ENCODE peak calls at places on chromosomes 11 and 22, in ten cellular contexts. One of them, this sample, is unnamed.

GRCh38 chr22:24325105-24325757 is 54.6 kb downstream of the SPECC1L start:
- DNase-seq in stomach: no peak
- DNase-seq in epithelial cell of esophagus: peak
- DNase-seq in left ventricle myocardium inferior: no peak
- DNase-seq in cardiac fibroblast: peak
- DNase-seq in astrocyte: peak
- DNase-seq in heart right ventricle: peak
- DNase-seq in IMR-90: peak
- DNase-seq in fibroblast of pulmonary artery: peak
- DNase-seq in Caco-2: no peak
- DNase-seq in this sample: peak

GRCh38 chr11:123429336-123429735 is 733 bp upstream of the GRAMD1B start:
- DNase-seq in left ventricle myocardium inferior: no peak
- DNase-seq in fibroblast of pulmonary artery: no peak
- DNase-seq in epithelial cell of esophagus: peak
- DNase-seq in heart right ventricle: no peak
- DNase-seq in Caco-2: no peak
- DNase-seq in stomach: no peak
- DNase-seq in cardiac fibroblast: no peak
- DNase-seq in IMR-90: peak
- DNase-seq in astrocyte: peak
- DNase-seq in this sample: peak

GRCh38 chr22:49903322-49904039 is 14.8 kb downstream of the ALG12 start:
- DNase-seq in fibroblast of pulmonary artery: no peak
- DNase-seq in epithelial cell of esophagus: no peak
- DNase-seq in cardiac fibroblast: no peak
- DNase-seq in left ventricle myocardium inferior: no peak
- DNase-seq in IMR-90: no peak
- DNase-seq in heart right ventricle: peak
- DNase-seq in stomach: no peak
- DNase-seq in Caco-2: no peak
- DNase-seq in astrocyte: no peak
- DNase-seq in this sample: no peak

GRCh38 chr11:18229501-18229900 is 7.1 kb downstream of the SAA4 start:
- DNase-seq in stomach: no peak
- DNase-seq in heart right ventricle: no peak
- DNase-seq in astrocyte: no peak
- DNase-seq in left ventricle myocardium inferior: no peak
- DNase-seq in IMR-90: no peak
- DNase-seq in cardiac fibroblast: no peak
- DNase-seq in fibroblast of pulmonary artery: no peak
- DNase-seq in epithelial cell of esophagus: no peak
- DNase-seq in Caco-2: no peak
- DNase-seq in this sample: no peak

GRCh38 chr11:108960498-108960897 is 295.6 kb downstream of the DDX10 start:
- DNase-seq in left ventricle myocardium inferior: no peak
- DNase-seq in stomach: no peak
- DNase-seq in cardiac fibroblast: no peak
- DNase-seq in fibroblast of pulmonary artery: no peak
- DNase-seq in heart right ventricle: no peak
- DNase-seq in IMR-90: no peak
- DNase-seq in Caco-2: no peak
- DNase-seq in epithelial cell of esophagus: peak
- DNase-seq in astrocyte: no peak
- DNase-seq in this sample: no peak

GRCh38 chr11:79249341-79249993 is 191.4 kb downstream of the TENM4 start:
- DNase-seq in left ventricle myocardium inferior: no peak
- DNase-seq in Caco-2: no peak
- DNase-seq in heart right ventricle: no peak
- DNase-seq in IMR-90: peak
- DNase-seq in cardiac fibroblast: no peak
- DNase-seq in stomach: no peak
- DNase-seq in fibroblast of pulmonary artery: peak
- DNase-seq in epithelial cell of esophagus: peak
- DNase-seq in astrocyte: peak
- DNase-seq in this sample: no peak

GRCh38 chr11:66844496-66845142 is 1.4 kb downstream of the RCE1 start:
- DNase-seq in epithelial cell of esophagus: no peak
- DNase-seq in astrocyte: no peak
- DNase-seq in stomach: peak
- DNase-seq in heart right ventricle: no peak
- DNase-seq in left ventricle myocardium inferior: no peak
- DNase-seq in cardiac fibroblast: no peak
- DNase-seq in IMR-90: no peak
- DNase-seq in Caco-2: peak
- DNase-seq in fibroblast of pulmonary artery: no peak
- DNase-seq in this sample: no peak

GRCh38 chr11:95994340-95994728 is 70.4 kb upstream of the MTMR2 start:
- DNase-seq in cardiac fibroblast: no peak
- DNase-seq in epithelial cell of esophagus: no peak
- DNase-seq in stomach: no peak
- DNase-seq in astrocyte: no peak
- DNase-seq in heart right ventricle: no peak
- DNase-seq in fibroblast of pulmonary artery: no peak
- DNase-seq in left ventricle myocardium inferior: no peak
- DNase-seq in Caco-2: no peak
- DNase-seq in IMR-90: no peak
- DNase-seq in this sample: no peak

GRCh38 chr11:82907376-82907775 is 5.8 kb downstream of the DDIAS start:
- DNase-seq in Caco-2: no peak
- DNase-seq in stomach: no peak
- DNase-seq in astrocyte: no peak
- DNase-seq in heart right ventricle: no peak
- DNase-seq in left ventricle myocardium inferior: no peak
- DNase-seq in fibroblast of pulmonary artery: no peak
- DNase-seq in epithelial cell of esophagus: no peak
- DNase-seq in IMR-90: no peak
- DNase-seq in cardiac fibroblast: no peak
- DNase-seq in this sample: no peak

GRCh38 chr11:34680918-34681554 is 60.1 kb downstream of the EHF start:
- DNase-seq in Caco-2: no peak
- DNase-seq in stomach: no peak
- DNase-seq in fibroblast of pulmonary artery: peak
- DNase-seq in epithelial cell of esophagus: peak
- DNase-seq in IMR-90: peak
- DNase-seq in astrocyte: peak
- DNase-seq in left ventricle myocardium inferior: no peak
- DNase-seq in cardiac fibroblast: peak
- DNase-seq in heart right ventricle: no peak
- DNase-seq in this sample: peak

GRCh38 chr11:126596474-126596873 is 241.0 kb downstream of the ST3GAL4 start:
- DNase-seq in epithelial cell of esophagus: no peak
- DNase-seq in IMR-90: no peak
- DNase-seq in Caco-2: no peak
- DNase-seq in stomach: no peak
- DNase-seq in fibroblast of pulmonary artery: no peak
- DNase-seq in cardiac fibroblast: no peak
- DNase-seq in left ventricle myocardium inferior: no peak
- DNase-seq in astrocyte: no peak
- DNase-seq in heart right ventricle: no peak
- DNase-seq in this sample: no peak

GRCh38 chr11:2943711-2944118 is 14.5 kb upstream of the PHLDA2 start:
- DNase-seq in stomach: peak
- DNase-seq in heart right ventricle: no peak
- DNase-seq in cardiac fibroblast: no peak
- DNase-seq in IMR-90: no peak
- DNase-seq in left ventricle myocardium inferior: no peak
- DNase-seq in fibroblast of pulmonary artery: no peak
- DNase-seq in astrocyte: no peak
- DNase-seq in Caco-2: no peak
- DNase-seq in epithelial cell of esophagus: peak
- DNase-seq in this sample: no peak

DNA sequence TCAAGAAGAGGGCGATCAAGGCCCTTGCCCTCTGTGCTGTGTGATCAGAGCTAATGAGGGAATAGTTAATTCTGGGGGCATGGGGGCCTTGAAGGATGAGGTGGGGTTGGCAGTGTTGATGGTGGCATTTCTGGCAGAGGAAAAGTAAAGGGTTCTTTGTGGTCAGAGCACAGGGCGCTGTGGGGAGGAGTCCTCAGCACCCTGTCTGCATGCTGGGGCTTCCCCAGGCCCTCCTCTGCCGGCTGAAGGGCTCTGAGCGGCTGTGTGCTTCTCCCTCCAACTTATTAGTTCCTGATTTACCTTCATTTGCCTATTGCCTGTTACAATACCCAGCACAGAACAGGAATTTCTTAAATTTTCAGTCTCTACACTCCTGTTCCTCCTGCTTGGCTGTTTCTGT is 122.8 kb downstream of the HIPK3 start:
- DNase-seq in IMR-90: no peak
- DNase-seq in fibroblast of pulmonary artery: no peak
- DNase-seq in stomach: no peak
- DNase-seq in heart right ventricle: no peak
- DNase-seq in astrocyte: no peak
- DNase-seq in Caco-2: no peak
- DNase-seq in epithelial cell of esophagus: no peak
- DNase-seq in left ventricle myocardium inferior: no peak
- DNase-seq in cardiac fibroblast: no peak
- DNase-seq in this sample: no peak
- H3K4me3 ChIP-seq in IMR-90: no peak
- H3K4me3 ChIP-seq in fibroblast of pulmonary artery: no peak
- H3K4me3 ChIP-seq in stomach: no peak
- H3K4me3 ChIP-seq in heart right ventricle: no peak
- H3K4me3 ChIP-seq in astrocyte: no peak
- H3K4me3 ChIP-seq in Caco-2: no peak
- H3K4me3 ChIP-seq in epithelial cell of esophagus: no peak
- H3K4me3 ChIP-seq in left ventricle myocardium inferior: no peak
- H3K4me3 ChIP-seq in cardiac fibroblast: no peak
- H3K4me3 ChIP-seq in this sample: no peak

GRCh38 chr22:16781764-16782329 is 43.4 kb downstream of the XKR3 start:
- DNase-seq in IMR-90: no peak
- DNase-seq in left ventricle myocardium inferior: no peak
- DNase-seq in heart right ventricle: no peak
- DNase-seq in fibroblast of pulmonary artery: no peak
- DNase-seq in Caco-2: no peak
- DNase-seq in stomach: no peak
- DNase-seq in cardiac fibroblast: no peak
- DNase-seq in epithelial cell of esophagus: no peak
- DNase-seq in astrocyte: no peak
- DNase-seq in this sample: no peak

GRCh38 chr22:16783453-16783852 is 41.8 kb downstream of the XKR3 start:
- DNase-seq in astrocyte: no peak
- DNase-seq in Caco-2: no peak
- DNase-seq in IMR-90: no peak
- DNase-seq in cardiac fibroblast: no peak
- DNase-seq in left ventricle myocardium inferior: no peak
- DNase-seq in fibroblast of pulmonary artery: no peak
- DNase-seq in heart right ventricle: no peak
- DNase-seq in epithelial cell of esophagus: no peak
- DNase-seq in stomach: no peak
- DNase-seq in this sample: no peak

GRCh38 chr22:16781074-16781763 is 44.0 kb downstream of the XKR3 start:
- DNase-seq in stomach: no peak
- DNase-seq in cardiac fibroblast: no peak
- DNase-seq in heart right ventricle: no peak
- DNase-seq in IMR-90: no peak
- DNase-seq in Caco-2: no peak
- DNase-seq in epithelial cell of esophagus: no peak
- DNase-seq in astrocyte: no peak
- DNase-seq in left ventricle myocardium inferior: no peak
- DNase-seq in fibroblast of pulmonary artery: no peak
- DNase-seq in this sample: no peak

GRCh38 chr22:16783930-16784354 is 41.3 kb downstream of the XKR3 start:
- DNase-seq in epithelial cell of esophagus: no peak
- DNase-seq in left ventricle myocardium inferior: no peak
- DNase-seq in IMR-90: no peak
- DNase-seq in heart right ventricle: no peak
- DNase-seq in fibroblast of pulmonary artery: no peak
- DNase-seq in Caco-2: no peak
- DNase-seq in astrocyte: no peak
- DNase-seq in stomach: no peak
- DNase-seq in cardiac fibroblast: no peak
- DNase-seq in this sample: no peak
- TF ChIP-seq CTCF in epithelial cell of esophagus: peak
- TF ChIP-seq CTCF in left ventricle myocardium inferior: peak
- TF ChIP-seq CTCF in IMR-90: no peak
- TF ChIP-seq CTCF in heart right ventricle: peak
- TF ChIP-seq CTCF in fibroblast of pulmonary artery: no peak
- TF ChIP-seq CTCF in Caco-2: peak
- TF ChIP-seq CTCF in astrocyte: no peak
- TF ChIP-seq CTCF in stomach: no peak
- TF ChIP-seq CTCF in cardiac fibroblast: peak
- TF ChIP-seq CTCF in this sample: no peak

DNA sequence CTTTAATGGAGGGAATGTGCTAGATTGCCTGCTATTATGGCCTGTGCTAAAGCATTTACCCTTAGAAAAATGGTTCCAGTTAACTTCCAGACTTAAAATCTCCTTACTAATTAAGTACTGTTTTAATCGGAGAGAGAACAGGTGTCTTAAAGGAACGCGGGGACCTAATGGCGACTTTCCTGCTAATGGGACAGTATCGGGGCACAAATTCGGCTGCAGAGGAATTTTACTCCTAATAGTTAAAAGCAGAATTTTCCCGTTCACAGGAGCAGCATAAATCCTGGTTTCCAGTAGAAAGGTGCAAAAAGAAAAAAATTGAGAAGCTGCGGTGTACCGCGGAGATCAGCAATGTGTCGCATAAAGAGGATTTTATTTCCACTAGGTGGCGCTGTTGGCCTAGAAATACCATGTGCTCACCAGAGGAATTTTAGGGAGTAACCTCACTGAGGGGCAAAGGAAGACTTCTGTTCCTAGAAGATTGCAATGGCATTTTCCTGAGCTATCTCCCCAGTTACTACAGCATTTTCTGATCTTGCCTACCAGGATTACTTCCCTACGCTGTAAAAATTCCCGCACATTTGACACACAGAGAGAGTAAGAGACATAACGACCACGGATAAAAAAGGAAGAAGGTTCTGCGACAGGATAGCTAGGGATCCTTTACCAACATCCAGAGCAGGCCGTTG is 44.5 kb downstream of the ZNF280B start:
- DNase-seq in cardiac fibroblast: peak
- DNase-seq in left ventricle myocardium inferior: no peak
- DNase-seq in epithelial cell of esophagus: peak
- DNase-seq in IMR-90: peak
- DNase-seq in astrocyte: peak
- DNase-seq in stomach: peak
- DNase-seq in Caco-2: peak
- DNase-seq in heart right ventricle: peak
- DNase-seq in fibroblast of pulmonary artery: peak
- DNase-seq in this sample: no peak
- H3K4me3 ChIP-seq in cardiac fibroblast: no peak
- H3K4me3 ChIP-seq in left ventricle myocardium inferior: no peak
- H3K4me3 ChIP-seq in epithelial cell of esophagus: no peak
- H3K4me3 ChIP-seq in IMR-90: no peak
- H3K4me3 ChIP-seq in astrocyte: no peak
- H3K4me3 ChIP-seq in stomach: no peak
- H3K4me3 ChIP-seq in Caco-2: no peak
- H3K4me3 ChIP-seq in heart right ventricle: no peak
- H3K4me3 ChIP-seq in fibroblast of pulmonary artery: no peak
- H3K4me3 ChIP-seq in this sample: no peak

DNA sequence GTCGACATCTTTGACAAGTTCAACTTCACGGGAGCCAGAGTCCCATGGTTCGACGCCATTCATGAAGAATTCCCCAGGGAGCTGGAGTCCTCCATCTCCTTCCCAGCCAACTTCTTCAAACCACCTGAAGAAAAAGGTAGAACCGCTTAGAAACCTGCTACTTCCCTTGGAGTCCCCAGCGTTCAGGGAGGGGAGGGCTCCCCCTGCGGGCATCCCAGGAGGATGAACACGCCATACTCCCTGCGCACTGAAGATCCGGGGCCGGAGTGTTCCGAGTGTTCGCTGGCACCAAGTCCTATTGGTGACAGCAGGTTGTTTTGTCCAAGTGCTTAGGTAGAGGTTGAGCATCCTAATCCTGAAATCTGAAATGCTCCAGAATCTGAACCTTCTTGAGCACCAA is 51.7 kb upstream of the PRODH start:
- DNase-seq in stomach: no peak
- DNase-seq in Caco-2: peak
- DNase-seq in heart right ventricle: no peak
- DNase-seq in IMR-90: no peak
- DNase-seq in fibroblast of pulmonary artery: no peak
- DNase-seq in left ventricle myocardium inferior: no peak
- DNase-seq in epithelial cell of esophagus: peak
- DNase-seq in cardiac fibroblast: no peak
- DNase-seq in astrocyte: no peak
- DNase-seq in this sample: no peak
- TF ChIP-seq CTCF in stomach: no peak
- TF ChIP-seq CTCF in Caco-2: peak
- TF ChIP-seq CTCF in heart right ventricle: peak
- TF ChIP-seq CTCF in IMR-90: peak
- TF ChIP-seq CTCF in fibroblast of pulmonary artery: peak
- TF ChIP-seq CTCF in left ventricle myocardium inferior: peak
- TF ChIP-seq CTCF in epithelial cell of esophagus: peak
- TF ChIP-seq CTCF in cardiac fibroblast: peak
- TF ChIP-seq CTCF in astrocyte: peak
- TF ChIP-seq CTCF in this sample: peak